ENCODE peak calls at places on chromosome 11, in five cellular contexts. Z is left ventricle myocardium inferior, D is dorsolateral prefrontal cortex, F is tibial artery, A is HCT116. C is an unnamed sample.

GRCh38 chr11:45093761-45094455 is 52.5 kb upstream of the PRDM11 start:
- DNase-seq in Z (no peak), D (no peak), F (no peak), A (no peak), C (peak)

GRCh38 chr11:128417607-128418324 is 169.6 kb downstream of the ETS1 start:
- DNase-seq in Z (no peak), D (no peak), F (no peak), A (no peak), C (no peak)

GRCh38 chr11:8229299-8230177 is 34.1 kb downstream of the LMO1 start:
- DNase-seq in Z (peak), D (no peak), F (no peak), A (no peak), C (no peak)

GRCh38 chr11:15276616-15277015 is 161.9 kb downstream of the INSC start:
- DNase-seq in Z (no peak), D (no peak), F (no peak), A (peak), C (no peak)

GRCh38 chr11:62805991-62806441 is 776 bp upstream of the NXF1 start:
- DNase-seq in Z (no peak), D (no peak), F (no peak), A (no peak), C (no peak)

GRCh38 chr11:82842019-82842418 is 58.2 kb downstream of the PRCP start:
- DNase-seq in Z (no peak), D (peak), F (no peak), A (no peak), C (no peak)

GRCh38 chr11:78982377-78982925 is 407.8 kb upstream of the NARS2 start:
- DNase-seq in Z (no peak), D (no peak), F (no peak), A (no peak), C (no peak)

GRCh38 chr11:27242591-27242990 is 120.4 kb downstream of the CCDC34 start:
- DNase-seq in Z (no peak), D (no peak), F (no peak), A (no peak), C (no peak)

GRCh38 chr11:26761382-26761781 is 39.5 kb upstream of the SLC5A12 start:
- DNase-seq in Z (no peak), D (no peak), F (no peak), A (no peak), C (no peak)

DNA sequence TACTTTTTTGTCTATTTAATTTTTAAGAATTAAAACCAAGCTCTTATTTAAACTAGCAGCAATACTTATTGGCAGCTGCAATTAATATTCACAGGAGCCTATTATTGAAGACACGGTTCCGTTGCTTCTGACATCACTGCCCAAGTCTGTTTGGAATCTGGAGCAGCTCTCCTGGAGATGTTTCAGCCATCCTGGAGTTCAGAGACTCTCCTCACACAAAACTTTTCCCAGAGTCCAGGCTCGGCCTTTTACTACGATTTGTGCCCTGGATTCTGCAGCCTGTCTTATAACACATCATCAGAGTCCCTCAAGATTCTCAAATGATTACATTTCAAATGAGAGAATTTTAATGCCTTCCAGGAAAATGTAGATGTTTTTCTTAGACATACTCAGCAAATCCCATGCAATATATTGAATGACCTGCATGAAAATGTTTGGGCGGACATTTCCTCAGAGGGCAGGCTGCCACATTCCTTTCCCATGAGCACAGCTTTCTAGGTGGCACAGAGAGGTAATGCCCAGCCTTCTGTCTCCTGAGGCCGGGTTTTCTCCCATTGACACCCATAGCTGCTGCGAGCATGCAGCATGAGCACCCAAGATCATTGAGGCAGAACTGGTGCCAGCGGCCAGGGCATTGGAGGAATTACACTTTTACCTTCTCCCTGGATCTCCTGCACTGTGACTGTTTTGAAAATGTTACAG is 129.1 kb downstream of the SNX19 start:
- DNase-seq in Z (no peak), D (no peak), F (no peak), A (no peak), C (no peak)
- H3K27ac ChIP-seq in Z (peak), D (no peak), F (no peak), A (no peak), C (no peak)

GRCh38 chr11:13487661-13488030 is 8.2 kb downstream of the PTH start:
- DNase-seq in Z (no peak), D (no peak), F (no peak), A (peak), C (no peak)

GRCh38 chr11:13486926-13487660 is 8.7 kb downstream of the PTH start:
- DNase-seq in Z (peak), D (no peak), F (no peak), A (no peak), C (no peak)
- TF ChIP-seq CTCF in Z (peak), D (peak), F (no peak), A (peak), C (no peak)

DNA sequence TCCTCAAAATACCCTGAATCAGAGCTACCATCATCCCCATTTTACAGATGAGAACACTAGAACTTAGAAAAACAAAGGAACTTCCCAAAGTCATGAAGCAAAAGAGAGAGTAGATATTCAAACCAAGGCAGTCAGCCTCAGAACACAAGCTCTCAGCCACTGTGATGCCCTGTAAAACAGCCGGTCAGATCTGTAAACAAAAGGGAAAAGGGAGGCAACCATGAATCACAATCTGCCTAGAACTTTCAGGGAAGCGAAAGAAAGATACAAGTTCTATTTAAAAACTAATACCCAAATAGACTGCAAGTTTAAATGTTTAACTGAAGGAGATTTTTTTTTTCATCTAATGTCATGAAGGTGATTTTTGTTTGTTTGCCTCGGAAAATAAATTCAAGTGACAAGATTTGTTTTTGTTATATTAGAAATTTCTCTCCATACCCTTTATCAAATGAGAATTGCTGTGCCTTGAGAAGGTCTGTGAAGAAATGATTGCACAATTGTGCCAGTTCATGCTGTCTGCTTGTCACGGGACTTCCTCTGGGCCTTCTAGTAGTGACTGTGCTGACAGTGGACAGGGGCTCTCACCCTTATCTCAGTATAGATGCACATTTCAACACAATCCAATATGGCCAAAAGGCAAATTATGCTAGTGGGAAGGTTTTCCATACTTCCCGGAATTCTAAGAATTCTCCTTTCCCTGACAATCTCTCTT is 11.7 kb downstream of the SAA1 start:
- DNase-seq in Z (no peak), D (no peak), F (peak), A (no peak), C (no peak)
- H3K27ac ChIP-seq in Z (no peak), D (no peak), F (no peak), A (no peak), C (peak)

DNA sequence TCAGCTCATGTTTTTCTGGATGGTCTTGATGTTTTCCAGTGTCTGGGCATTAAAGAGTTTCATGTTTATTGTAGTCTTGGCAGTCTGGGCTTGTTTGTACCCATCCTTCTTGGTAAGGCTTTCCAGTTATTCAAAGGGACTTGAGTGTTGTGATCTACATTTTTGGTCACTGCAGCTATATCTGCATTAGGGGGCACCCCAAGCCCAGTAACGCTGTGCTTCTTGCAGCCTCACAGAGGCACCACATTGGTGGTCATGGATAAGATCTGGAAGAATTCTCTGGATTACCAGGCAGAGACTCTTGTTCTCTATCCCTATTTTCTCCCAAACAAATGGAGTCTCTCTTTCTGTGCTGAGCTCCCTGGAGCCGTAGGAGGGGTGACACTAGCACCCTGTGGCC is 451.5 kb upstream of the FAT3 start:
- DNase-seq in Z (no peak), D (no peak), F (no peak), A (no peak), C (no peak)
- TF ChIP-seq CTCF in Z (no peak), D (no peak), F (no peak), A (no peak), C (no peak)

C was measured in coronary artery.